ENCODE peak calls at places on chromosomes 6 and 20, in four cellular contexts. T, U, Y and O are unnamed samples.

GRCh38 chr6:83053678-83054077 is 12.0 kb downstream of the UBE3D start:
- DNase-seq in T (no peak), U (no peak), Y (no peak), O (no peak)

GRCh38 chr20:45646898-45647297 is 15.8 kb upstream of the WFDC9 start:
- DNase-seq in T (no peak), U (no peak), Y (no peak), O (no peak)

GRCh38 chr6:37020426-37021211 is 15.2 kb downstream of the FGD2 start:
- DNase-seq in T (no peak), U (no peak), Y (no peak), O (no peak)

GRCh38 chr20:54137115-54137514 is 36.7 kb downstream of the CYP24A1 start:
- DNase-seq in T (no peak), U (no peak), Y (no peak), O (no peak)

GRCh38 chr20:49534314-49534713 is 33.6 kb downstream of the PTGIS start:
- DNase-seq in T (peak; percentile 46), U (peak; percentile 21), Y (peak; percentile 49), O (peak; percentile 32)

GRCh38 chr6:32763417-32763816 is at the start of gene HLA-DQB2:
- DNase-seq in T (no peak), U (peak; percentile 1), Y (no peak), O (no peak)

GRCh38 chr20:56171087-56172012 is 77.2 kb upstream of the MC3R start:
- DNase-seq in T (no peak), U (no peak), Y (no peak), O (no peak)

GRCh38 chr20:61437280-61438206 is 185.5 kb downstream of the CDH4 start:
- DNase-seq in T (no peak), U (peak; percentile 33), Y (no peak), O (peak; percentile 70)

GRCh38 chr6:158703121-158703839 is 53.4 kb downstream of the SYTL3 start:
- DNase-seq in T (no peak), U (no peak), Y (no peak), O (no peak)

GRCh38 chr20:41166201-41167117 is 29.1 kb downstream of the PLCG1 start:
- DNase-seq in T (no peak), U (no peak), Y (no peak), O (no peak)

GRCh38 chr20:53157443-53158408 is 185.6 kb downstream of the TSHZ2 start:
- DNase-seq in T (no peak), U (no peak), Y (peak; percentile 66), O (peak; percentile 2)

GRCh38 chr6:49001856-49002255 is 461.2 kb downstream of the MMUT start:
- DNase-seq in T (no peak), U (peak; percentile 79), Y (peak; percentile 48), O (no peak)

GRCh38 chr6:27433714-27434113 is 39.2 kb downstream of the ZNF184 start:
- DNase-seq in T (no peak), U (no peak), Y (no peak), O (no peak)

GRCh38 chr6:5205877-5206840 is 54.6 kb downstream of the LYRM4 start:
- DNase-seq in T (no peak), U (peak; percentile 52), Y (peak; percentile 56), O (peak; percentile 46)

GRCh38 chr6:5384276-5384675 is 123.0 kb downstream of the FARS2 start:
- DNase-seq in T (no peak), U (no peak), Y (no peak), O (no peak)

GRCh38 chr6:7446056-7446455 is 56.4 kb downstream of the RIOK1 start:
- DNase-seq in T (no peak), U (no peak), Y (no peak), O (no peak)

GRCh38 chr20:1345756-1346093 is 16.8 kb upstream of the SDCBP2 start:
- DNase-seq in T (no peak), U (no peak), Y (no peak), O (no peak)